ENCODE peak calls at places on chromosomes 1 and 21, in ten cellular contexts. M is IMR-90, W is right lobe of liver, P is body of pancreas, V is aorta, B is psoas muscle, F is GM23338, N is HCT116, Z is tibial artery, R is tibial nerve. K is an unnamed sample.

GRCh38 chr1:14522331-14523241 is 75.9 kb upstream of the KAZN start:
- DNase-seq in B (peak; percentile 43), Z (no peak), F (peak; percentile 55), P (peak; percentile 41), N (no peak), V (peak; percentile 56), R (peak; percentile 33), W (no peak), M (peak; percentile 82), K (peak; percentile 27)

GRCh38 chr1:205396972-205397616 is 24.8 kb downstream of the LEMD1 start:
- DNase-seq in N (peak; percentile 77), R (no peak), F (peak; percentile 92), M (peak; percentile 43), P (peak; percentile 27), B (no peak), V (no peak), W (no peak), Z (no peak), K (no peak)

GRCh38 chr1:38992450-38993111 is 1.5 kb downstream of the AKIRIN1 start:
- DNase-seq in M (no peak), B (no peak), Z (no peak), V (no peak), W (no peak), P (no peak), R (no peak), N (no peak), F (no peak), K (no peak)

GRCh38 chr1:43979528-43980254 is 681 bp downstream of the B4GALT2 start:
- DNase-seq in F (peak; percentile 59), B (peak; percentile 53), P (peak; percentile 84), M (peak; percentile 41), R (peak; percentile 24), V (peak; percentile 72), Z (peak; percentile 74), N (no peak), W (peak; percentile 67), K (no peak)

GRCh38 chr1:166272155-166272554 is 105.4 kb upstream of the FAM78B start:
- DNase-seq in N (no peak), R (no peak), Z (no peak), F (no peak), W (no peak), M (no peak), B (no peak), P (no peak), V (no peak), K (no peak)

GRCh38 chr1:64986903-64987871 is 20.8 kb upstream of the JAK1 start:
- DNase-seq in R (peak; percentile 29), W (no peak), Z (no peak), F (no peak), N (no peak), V (no peak), B (no peak), M (peak; percentile 42), P (peak; percentile 25), K (no peak)

GRCh38 chr1:53091841-53092645 is 30.0 kb downstream of the PODN start:
- DNase-seq in V (no peak), Z (no peak), W (peak; percentile 81), P (peak; percentile 83), N (no peak), B (no peak), R (no peak), M (no peak), F (no peak), K (no peak)

GRCh38 chr1:39672551-39672947 is 642 bp upstream of the NT5C1A start:
- DNase-seq in N (no peak), B (no peak), Z (no peak), V (no peak), M (no peak), F (peak; percentile 64), W (no peak), R (no peak), P (no peak), K (no peak)

GRCh38 chr1:89804646-89805237 is 16.1 kb upstream of the LRRC8D start:
- DNase-seq in Z (peak; percentile 84), R (peak; percentile 98), F (peak; percentile 91), W (peak; percentile 84), M (peak; percentile 87), P (peak; percentile 87), V (peak; percentile 91), B (peak; percentile 69), N (peak; percentile 65), K (peak; percentile 78)

GRCh38 chr1:160681067-160681890 is 30.3 kb downstream of the CD48 start:
- DNase-seq in M (peak; percentile 14), V (peak; percentile 87), B (peak; percentile 56), N (peak; percentile 78), Z (peak; percentile 76), P (peak; percentile 28), W (peak; percentile 54), F (peak; percentile 98), R (peak; percentile 41), K (no peak)

GRCh38 chr1:230490436-230490835 is 64.3 kb upstream of the PGBD5 start:
- DNase-seq in Z (no peak), P (no peak), N (no peak), V (no peak), R (no peak), W (no peak), B (no peak), F (no peak), M (no peak), K (no peak)

GRCh38 chr1:62247391-62248168 is 52.9 kb downstream of the L1TD1 start:
- DNase-seq in Z (no peak), F (peak; percentile 66), V (no peak), B (no peak), N (no peak), W (no peak), M (no peak), P (no peak), R (no peak), K (no peak)

GRCh38 chr1:170310014-170310405 is 164.3 kb downstream of the NTMT2 start:
- DNase-seq in W (no peak), B (no peak), N (no peak), F (no peak), M (no peak), P (no peak), V (no peak), R (no peak), Z (no peak), K (no peak)

GRCh38 chr1:87744763-87745162 is 416.1 kb downstream of the LMO4 start:
- DNase-seq in N (no peak), B (no peak), V (no peak), R (no peak), M (no peak), P (no peak), W (no peak), F (no peak), Z (no peak), K (no peak)

GRCh38 chr1:85361106-85361505 is 84.7 kb upstream of the BCL10 start:
- DNase-seq in B (no peak), P (no peak), F (no peak), R (no peak), N (no peak), V (peak; percentile 50), W (no peak), M (peak; percentile 87), Z (no peak), K (peak; percentile 36)

GRCh38 chr1:15850450-15851079 is 3.1 kb downstream of the SPEN start:
- DNase-seq in B (no peak), Z (no peak), F (no peak), V (no peak), W (no peak), P (peak; percentile 51), R (no peak), M (no peak), N (no peak), K (no peak)
- H3K27ac ChIP-seq in B (peak overlapping the region; percentile 99), Z (peak overlapping the region; percentile 99), F (peak overlapping the region; percentile 94), V (no peak overlapping the region), W (peak overlapping the region; percentile 97), P (peak overlapping the region; percentile 46), R (peak overlapping the region; percentile 98), M (no peak overlapping the region), N (peak overlapping the region; percentile 86), K (no peak overlapping the region)

GRCh38 chr1:107247679-107248078 is 106.8 kb downstream of the NTNG1 start:
- DNase-seq in P (no peak), B (no peak), Z (no peak), R (no peak), W (no peak), M (no peak), F (no peak), V (no peak), N (no peak), K (no peak)
- H3K27ac ChIP-seq in P (no peak overlapping the region), B (no peak overlapping the region), Z (no peak overlapping the region), R (no peak overlapping the region), W (no peak overlapping the region), M (no peak overlapping the region), F (no peak overlapping the region), V (no peak overlapping the region), N (no peak overlapping the region), K (no peak overlapping the region)

DNA sequence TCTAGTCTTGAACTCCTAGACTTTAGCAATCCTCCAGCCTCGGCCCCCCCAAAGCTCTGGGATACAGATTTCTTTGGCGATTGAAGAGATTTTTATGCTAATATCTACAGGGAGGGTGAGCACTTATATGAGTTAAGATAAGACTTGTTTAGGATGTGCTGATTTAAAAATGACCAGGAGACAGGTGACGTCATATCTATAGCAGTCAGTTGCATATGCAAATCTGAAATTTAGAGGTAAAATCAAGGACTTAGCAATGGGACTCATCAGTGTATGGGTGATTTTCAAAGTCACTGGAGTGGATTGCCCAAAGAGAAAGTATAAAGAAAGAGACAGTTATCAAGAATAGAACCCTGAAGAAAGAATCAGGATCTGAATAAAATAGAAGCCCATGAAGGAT is 394.5 kb downstream of the ADGRL2 start:
- DNase-seq in W (no peak), V (no peak), P (no peak), Z (no peak), B (no peak), F (no peak), R (no peak), N (no peak), M (no peak), K (no peak)
- H3K27ac ChIP-seq in W (no peak overlapping the region), V (no peak overlapping the region), P (no peak overlapping the region), Z (no peak overlapping the region), B (no peak overlapping the region), F (no peak overlapping the region), R (no peak overlapping the region), N (no peak overlapping the region), M (no peak overlapping the region), K (no peak overlapping the region)

DNA sequence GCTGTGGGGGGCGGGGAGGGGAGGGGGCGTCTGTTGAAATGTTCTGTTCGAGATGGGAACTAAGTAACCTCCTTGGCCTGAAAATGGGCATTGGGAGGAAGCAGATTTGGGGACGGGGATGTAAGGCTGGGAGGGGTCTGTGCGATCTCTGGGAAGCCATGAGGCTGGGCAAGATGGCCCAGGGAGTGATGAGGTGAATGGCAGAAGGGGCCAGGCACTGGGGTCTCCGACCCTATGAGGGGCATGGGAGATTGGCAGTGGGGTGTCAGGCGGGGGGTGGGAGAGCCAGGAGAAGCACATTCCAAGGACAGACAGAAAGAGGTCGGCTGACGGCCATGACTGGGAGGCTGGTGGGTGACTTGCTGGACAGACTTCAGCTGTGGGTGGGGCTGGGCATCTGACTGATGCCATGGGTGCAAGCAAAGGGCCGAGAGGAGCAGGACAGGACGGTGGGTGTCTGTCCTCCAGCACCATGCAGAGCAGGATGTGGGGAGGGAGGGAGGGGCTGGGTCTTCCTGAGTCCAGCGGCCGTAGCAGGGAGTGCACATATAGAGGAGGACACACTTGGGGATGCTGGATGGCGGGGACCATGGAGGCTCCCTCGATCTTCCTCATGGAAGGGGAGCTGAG is 30.0 kb upstream of the COL18A1 start:
- DNase-seq in R (no peak), F (no peak), V (peak; percentile 37), Z (peak; percentile 62), B (peak; percentile 6), N (no peak), W (peak; percentile 19), M (no peak), P (peak; percentile 6), K (no peak)
- H3K27ac ChIP-seq in R (no peak overlapping the region), F (no peak overlapping the region), V (no peak overlapping the region), Z (no peak overlapping the region), B (no peak overlapping the region), N (no peak overlapping the region), W (no peak overlapping the region), M (no peak overlapping the region), P (no peak overlapping the region), K (no peak overlapping the region)